ENCODE peak calls at places on chromosomes 11 and 22, in seven cellular contexts. O, T, V, B, L, E and F are unnamed samples.
A peak's percentile ranks its signal among the peaks of the same experiment; 100 is the strongest.

GRCh38 chr11:111922803-111923202 is 4.1 kb downstream of the C11orf52 start:
- DNase-seq in O (no peak), T (peak; percentile 91), V (no peak), B (peak; percentile 87), L (no peak), E (no peak), F (no peak)

GRCh38 chr11:23856654-23857053 is 640.2 kb upstream of the LUZP2 start:
- DNase-seq in O (no peak), T (no peak), V (peak; percentile 8), B (peak; percentile 71), L (no peak), E (no peak), F (no peak)

GRCh38 chr11:11459578-11459977 is 106.5 kb upstream of the CSNK2A3 start:
- DNase-seq in O (no peak), T (no peak), V (no peak), B (no peak), L (no peak), E (no peak), F (no peak)

GRCh38 chr11:94212898-94213297 is 84.3 kb downstream of the PANX1 start:
- DNase-seq in O (no peak), T (no peak), V (no peak), B (no peak), L (no peak), E (no peak), F (no peak)

GRCh38 chr22:22942511-22943329 is 55.1 kb downstream of the IGLL5 start:
- DNase-seq in O (peak; percentile 53), T (no peak), V (peak; percentile 82), B (peak; percentile 49), L (peak; percentile 90), E (peak; percentile 35), F (peak; percentile 77)

GRCh38 chr11:61554172-61554988 is 26.5 kb downstream of the SYT7 start:
- DNase-seq in O (no peak), T (no peak), V (no peak), B (no peak), L (no peak), E (no peak), F (no peak)

GRCh38 chr22:48359613-48359965 is 1468.1 kb downstream of the BRD1 start:
- DNase-seq in O (no peak), T (no peak), V (no peak), B (no peak), L (no peak), E (no peak), F (no peak)

GRCh38 chr22:43305806-43306205 is 37.4 kb downstream of the SCUBE1 start:
- DNase-seq in O (no peak), T (no peak), V (no peak), B (no peak), L (no peak), E (no peak), F (no peak)

GRCh38 chr11:95778699-95779098 is 10.9 kb downstream of the FAM76B start:
- DNase-seq in O (no peak), T (no peak), V (no peak), B (no peak), L (no peak), E (no peak), F (no peak)

GRCh38 chr11:90532125-90532524 is 309.3 kb upstream of the CHORDC1 start:
- DNase-seq in O (no peak), T (no peak), V (no peak), B (no peak), L (no peak), E (no peak), F (no peak)

GRCh38 chr11:105741488-105742020 is 131.7 kb downstream of the GRIA4 start:
- DNase-seq in O (no peak), T (no peak), V (no peak), B (no peak), L (no peak), E (no peak), F (no peak)

GRCh38 chr11:69700278-69701140 is 3.3 kb downstream of the FGF19 start:
- DNase-seq in O (peak; percentile 59), T (no peak), V (no peak), B (peak; percentile 39), L (no peak), E (peak; percentile 46), F (no peak)

GRCh38 chr11:117058761-117059233 is 39.4 kb downstream of the SIK3 start:
- DNase-seq in O (no peak), T (no peak), V (no peak), B (peak; percentile 86), L (no peak), E (no peak), F (no peak)

GRCh38 chr22:23068832-23069385 is 1.4 kb upstream of the GNAZ start:
- DNase-seq in O (peak; percentile 37), T (peak; percentile 8), V (no peak), B (no peak), L (no peak), E (peak; percentile 23), F (no peak)

GRCh38 chr11:98107736-98108135 is 913.0 kb upstream of the CNTN5 start:
- DNase-seq in O (no peak), T (no peak), V (no peak), B (no peak), L (no peak), E (no peak), F (no peak)

GRCh38 chr22:37968452-37969251 is 15.2 kb downstream of the POLR2F start:
- DNase-seq in O (no peak), T (no peak), V (no peak), B (no peak), L (no peak), E (peak; percentile 62), F (no peak)
- TF ChIP-seq CTCF in O (no peak), T (no peak), V (no peak), B (no peak), L (no peak), E (no peak), F (no peak)

GRCh38 chr11:100629671-100630070 is 57.4 kb upstream of the ARHGAP42 start:
- DNase-seq in O (no peak), T (no peak), V (no peak), B (no peak), L (no peak), E (no peak), F (no peak)
- TF ChIP-seq CTCF in O (no peak), T (no peak), V (no peak), B (no peak), L (no peak), E (no peak), F (no peak)

DNA sequence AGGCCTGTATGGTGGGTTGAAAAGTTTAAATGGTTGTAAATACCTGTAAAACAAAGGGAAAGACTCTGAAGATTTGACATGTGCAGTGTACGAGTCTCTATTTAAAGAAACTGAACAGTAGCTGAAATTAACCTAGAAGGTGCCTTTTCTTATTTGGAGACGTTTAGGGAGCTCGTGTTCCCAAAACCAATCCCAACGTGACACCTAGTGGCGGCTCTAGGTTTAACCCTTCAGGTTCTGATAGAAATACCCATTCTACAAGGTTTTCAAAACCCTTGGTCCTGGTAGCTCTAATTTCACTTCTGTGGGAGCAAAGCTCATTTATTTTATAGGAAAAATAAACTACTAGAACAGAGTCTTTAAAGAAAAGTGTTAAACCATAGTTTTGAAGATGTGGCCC is 258.3 kb downstream of the LRRC4C start:
- DNase-seq in O (no peak), T (no peak), V (peak; percentile 50), B (no peak), L (no peak), E (peak; percentile 31), F (peak; percentile 65)
- TF ChIP-seq CTCF in O (no peak), T (no peak), V (peak; percentile 58), B (peak; percentile 33), L (no peak), E (peak; percentile 50), F (peak; percentile 80)

GRCh38 chr11:64156235-64157011 is 9.5 kb downstream of the MACROD1 start:
- DNase-seq in O (no peak), T (no peak), V (no peak), B (no peak), L (no peak), E (peak; percentile 67), F (no peak)
- TF ChIP-seq CTCF in O (no peak), T (no peak), V (no peak), B (no peak), L (no peak), E (no peak), F (no peak)

GRCh38 chr22:46335201-46336118 is at the start of gene TRMU:
- DNase-seq in O (peak; percentile 89), T (peak; percentile 75), V (peak; percentile 93), B (peak; percentile 89), L (peak; percentile 87), E (peak; percentile 77), F (peak; percentile 74)
- TF ChIP-seq CTCF in O (no peak), T (no peak), V (no peak), B (no peak), L (no peak), E (no peak), F (no peak)

DNA sequence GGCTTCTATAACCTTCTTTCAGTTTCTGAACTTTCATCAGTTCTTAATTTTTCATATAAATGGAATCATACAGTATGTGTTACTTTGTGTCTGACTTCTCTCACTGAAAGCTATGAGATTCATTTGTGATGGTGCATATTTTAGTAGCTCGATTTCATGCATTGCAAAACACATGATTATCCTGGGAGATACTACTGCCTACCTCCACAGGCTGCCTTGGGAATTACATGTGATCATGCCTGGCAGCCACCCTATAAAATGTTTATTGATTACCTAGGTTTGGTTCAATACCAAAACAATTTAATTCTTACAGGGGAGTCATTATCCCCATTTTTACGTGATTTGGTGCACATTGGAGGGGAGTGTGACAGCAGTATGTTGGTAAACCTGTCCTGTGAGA is 34.1 kb upstream of the PAK1 start:
- DNase-seq in O (no peak), T (no peak), V (no peak), B (no peak), L (no peak), E (no peak), F (no peak)
- TF ChIP-seq CTCF in O (no peak), T (no peak), V (no peak), B (no peak), L (no peak), E (no peak), F (peak; percentile 26)